ENCODE peak calls at places on chromosomes 7 and 10, in seven cellular contexts. One of them, this sample, is unnamed.

GRCh38 chr7:48876087-48876486 is 48.3 kb upstream of the CDC14C start:
- DNase-seq in left cardiac atrium: no peak
- DNase-seq in A549: no peak
- DNase-seq in kidney tubule cell: no peak
- DNase-seq in DMS53: no peak
- DNase-seq in A172: no peak
- DNase-seq in stimulated activated CD8-positive, alpha-beta memory T cell treated with anti-CD3 and anti-CD28 coated beads, Interleukin-15, amount 100 ng/mL, for 24 hours: no peak
- DNase-seq in this sample: no peak

GRCh38 chr7:2231992-2232765 is 566 bp downstream of the MAD1L1 start:
- DNase-seq in left cardiac atrium: no peak
- DNase-seq in A549: no peak
- DNase-seq in kidney tubule cell: peak
- DNase-seq in DMS53: peak
- DNase-seq in A172: no peak
- DNase-seq in stimulated activated CD8-positive, alpha-beta memory T cell treated with anti-CD3 and anti-CD28 coated beads, Interleukin-15, amount 100 ng/mL, for 24 hours: no peak
- DNase-seq in this sample: no peak

GRCh38 chr10:71004676-71005075 is 116.3 kb upstream of the PCBD1 start:
- DNase-seq in left cardiac atrium: no peak
- DNase-seq in A549: no peak
- DNase-seq in kidney tubule cell: no peak
- DNase-seq in DMS53: no peak
- DNase-seq in A172: no peak
- DNase-seq in stimulated activated CD8-positive, alpha-beta memory T cell treated with anti-CD3 and anti-CD28 coated beads, Interleukin-15, amount 100 ng/mL, for 24 hours: no peak
- DNase-seq in this sample: no peak

GRCh38 chr10:122140477-122140902 is 130.6 kb upstream of the BTBD16 start:
- DNase-seq in left cardiac atrium: peak
- DNase-seq in A549: peak
- DNase-seq in kidney tubule cell: peak
- DNase-seq in DMS53: peak
- DNase-seq in A172: peak
- DNase-seq in stimulated activated CD8-positive, alpha-beta memory T cell treated with anti-CD3 and anti-CD28 coated beads, Interleukin-15, amount 100 ng/mL, for 24 hours: no peak
- DNase-seq in this sample: peak

GRCh38 chr7:24442170-24442777 is 131.0 kb upstream of the PALS2 start:
- DNase-seq in left cardiac atrium: no peak
- DNase-seq in A549: no peak
- DNase-seq in kidney tubule cell: no peak
- DNase-seq in DMS53: no peak
- DNase-seq in A172: no peak
- DNase-seq in stimulated activated CD8-positive, alpha-beta memory T cell treated with anti-CD3 and anti-CD28 coated beads, Interleukin-15, amount 100 ng/mL, for 24 hours: no peak
- DNase-seq in this sample: no peak

GRCh38 chr10:94123253-94123995 is 129.7 kb downstream of the PLCE1 start:
- DNase-seq in left cardiac atrium: no peak
- DNase-seq in A549: peak
- DNase-seq in kidney tubule cell: peak
- DNase-seq in DMS53: no peak
- DNase-seq in A172: peak
- DNase-seq in stimulated activated CD8-positive, alpha-beta memory T cell treated with anti-CD3 and anti-CD28 coated beads, Interleukin-15, amount 100 ng/mL, for 24 hours: no peak
- DNase-seq in this sample: no peak

GRCh38 chr7:76106893-76107292 is 59.0 kb downstream of the MDH2 start:
- DNase-seq in left cardiac atrium: no peak
- DNase-seq in A549: no peak
- DNase-seq in kidney tubule cell: no peak
- DNase-seq in DMS53: peak
- DNase-seq in A172: no peak
- DNase-seq in stimulated activated CD8-positive, alpha-beta memory T cell treated with anti-CD3 and anti-CD28 coated beads, Interleukin-15, amount 100 ng/mL, for 24 hours: no peak
- DNase-seq in this sample: no peak

GRCh38 chr7:154973381-154973780 is 29.5 kb downstream of the PAXIP1 start:
- DNase-seq in left cardiac atrium: no peak
- DNase-seq in A549: no peak
- DNase-seq in kidney tubule cell: no peak
- DNase-seq in DMS53: no peak
- DNase-seq in A172: no peak
- DNase-seq in stimulated activated CD8-positive, alpha-beta memory T cell treated with anti-CD3 and anti-CD28 coated beads, Interleukin-15, amount 100 ng/mL, for 24 hours: no peak
- DNase-seq in this sample: no peak

GRCh38 chr7:47380325-47381131 is 201.4 kb downstream of the TNS3 start:
- DNase-seq in left cardiac atrium: no peak
- DNase-seq in A549: no peak
- DNase-seq in kidney tubule cell: peak
- DNase-seq in DMS53: no peak
- DNase-seq in A172: peak
- DNase-seq in stimulated activated CD8-positive, alpha-beta memory T cell treated with anti-CD3 and anti-CD28 coated beads, Interleukin-15, amount 100 ng/mL, for 24 hours: no peak
- DNase-seq in this sample: no peak

This sample was measured in left ventricle myocardium superior.